ENCODE peak calls at places on chromosomes 2 and 18, in four cellular contexts. S is A549, G is right lobe of liver, R is ovary. M is an unnamed sample.

GRCh38 chr2:150027164-150027563 is 439.6 kb upstream of the MMADHC start:
- DNase-seq in S (no peak), R (no peak), G (no peak), M (no peak)

GRCh38 chr18:24853076-24853475 is 392.6 kb downstream of the HRH4 start:
- DNase-seq in G (no peak), S (no peak), R (no peak), M (no peak)

GRCh38 chr18:22698711-22699110 is 234.4 kb upstream of the RBBP8 start:
- DNase-seq in G (no peak), R (no peak), S (no peak), M (no peak)

GRCh38 chr2:74602553-74603281 is 45.4 kb downstream of the M1AP start:
- DNase-seq in G (no peak), R (no peak), S (no peak), M (no peak)

GRCh38 chr2:160371251-160372009 is 122.2 kb downstream of the RBMS1 start:
- DNase-seq in R (no peak), G (peak), S (no peak), M (no peak)

GRCh38 chr2:88521445-88522070 is 69.1 kb upstream of the FOXI3 start:
- DNase-seq in S (no peak), G (no peak), R (no peak), M (no peak)

GRCh38 chr2:2291500-2292260 is 39.4 kb downstream of the MYT1L start:
- DNase-seq in R (no peak), G (no peak), S (peak), M (peak)

GRCh38 chr2:156589381-156590079 is 153.4 kb downstream of the GPD2 start:
- DNase-seq in G (no peak), R (no peak), S (peak), M (no peak)

GRCh38 chr18:48762836-48763713 is 187.7 kb downstream of the SMAD7 start:
- DNase-seq in G (no peak), S (no peak), R (no peak), M (no peak)

GRCh38 chr2:207143131-207143473 is 22.6 kb downstream of the KLF7 start:
- DNase-seq in R (no peak), G (no peak), S (no peak), M (no peak)

GRCh38 chr2:236535024-236535423 is 34.6 kb upstream of the ACKR3 start:
- DNase-seq in S (no peak), G (no peak), R (no peak), M (no peak)

GRCh38 chr18:59093668-59094067 is 46.0 kb upstream of the SEC11C start:
- DNase-seq in G (no peak), R (no peak), S (no peak), M (no peak)

GRCh38 chr2:199160677-199161465 is 296.9 kb downstream of the SATB2 start:
- DNase-seq in R (no peak), S (no peak), G (no peak), M (no peak)

GRCh38 chr2:5236308-5236707 is 455.9 kb upstream of the SOX11 start:
- DNase-seq in R (no peak), G (no peak), S (no peak), M (no peak)

GRCh38 chr18:11154369-11154982 is 5.1 kb upstream of the PIEZO2 start:
- DNase-seq in G (no peak), R (no peak), S (peak), M (no peak)

GRCh38 chr2:229054311-229054710 is 216.8 kb downstream of the PID1 start:
- DNase-seq in G (no peak), S (no peak), R (no peak), M (no peak)

GRCh38 chr2:99555410-99555809 is 65.6 kb upstream of the REV1 start:
- DNase-seq in G (no peak), S (no peak), R (no peak), M (no peak)

GRCh38 chr2:99552529-99552928 is 62.7 kb upstream of the REV1 start:
- DNase-seq in G (peak), R (no peak), S (no peak), M (no peak)

GRCh38 chr2:99550368-99550767 is 60.6 kb upstream of the REV1 start:
- DNase-seq in S (no peak), G (no peak), R (no peak), M (no peak)

GRCh38 chr2:99559075-99559662 is 69.4 kb upstream of the REV1 start:
- DNase-seq in S (peak), R (peak), G (peak), M (no peak)

GRCh38 chr2:99554238-99554637 is 64.4 kb upstream of the REV1 start:
- DNase-seq in G (no peak), R (no peak), S (no peak), M (no peak)
- TF ChIP-seq CTCF in G (no peak), R (no peak), S (no peak), M (no peak)

GRCh38 chr2:209577376-209578357 is 153.8 kb downstream of the MAP2 start:
- DNase-seq in R (no peak), G (no peak), S (no peak), M (no peak)
- TF ChIP-seq CTCF in R (no peak), G (peak), S (peak), M (peak)

GRCh38 chr2:25566094-25566493 is 107.3 kb downstream of the DTNB start:
- DNase-seq in G (no peak), S (no peak), R (no peak), M (no peak)
- TF ChIP-seq CTCF in G (no peak), S (no peak), R (no peak), M (no peak)

GRCh38 chr2:71611781-71612545 is 158.6 kb downstream of the DYSF start:
- DNase-seq in R (peak), S (no peak), G (no peak), M (peak)

GRCh38 chr2:71614976-71615768 is 161.8 kb downstream of the DYSF start:
- DNase-seq in S (no peak), R (peak), G (peak), M (peak)

GRCh38 chr2:71612581-71613520 is 159.5 kb downstream of the DYSF start:
- DNase-seq in G (no peak), R (peak), S (no peak), M (peak)

GRCh38 chr2:71613953-71614925 is 160.9 kb downstream of the DYSF start:
- DNase-seq in S (no peak), G (no peak), R (peak), M (peak)

GRCh38 chr2:71613566-71613952 is 160.2 kb downstream of the DYSF start:
- DNase-seq in G (no peak), R (peak), S (no peak), M (no peak)
- TF ChIP-seq CTCF in G (no peak), R (no peak), S (no peak), M (no peak)

DNA sequence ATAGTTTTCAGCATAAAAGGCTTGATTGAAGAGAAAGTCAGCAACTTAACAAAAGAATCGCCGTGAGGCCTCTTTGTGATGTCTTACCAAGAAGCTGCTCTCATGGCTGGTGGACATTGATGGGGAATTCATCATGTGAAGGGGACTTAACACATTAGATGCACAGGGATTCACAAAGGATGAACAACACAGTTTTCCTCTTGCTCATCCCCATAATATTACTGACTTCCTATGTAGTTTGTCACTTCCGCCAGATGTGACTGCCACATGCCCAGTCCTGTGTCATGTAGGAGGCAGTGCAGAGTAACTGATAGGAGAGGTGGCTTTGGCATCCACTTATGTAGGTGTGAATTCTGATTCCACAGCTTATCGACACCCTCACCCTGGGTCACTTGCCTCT is 232.6 kb upstream of the LYPD1 start:
- DNase-seq in R (no peak), S (no peak), G (no peak), M (no peak)
- TF ChIP-seq CTCF in R (no peak), S (no peak), G (no peak), M (no peak)

DNA sequence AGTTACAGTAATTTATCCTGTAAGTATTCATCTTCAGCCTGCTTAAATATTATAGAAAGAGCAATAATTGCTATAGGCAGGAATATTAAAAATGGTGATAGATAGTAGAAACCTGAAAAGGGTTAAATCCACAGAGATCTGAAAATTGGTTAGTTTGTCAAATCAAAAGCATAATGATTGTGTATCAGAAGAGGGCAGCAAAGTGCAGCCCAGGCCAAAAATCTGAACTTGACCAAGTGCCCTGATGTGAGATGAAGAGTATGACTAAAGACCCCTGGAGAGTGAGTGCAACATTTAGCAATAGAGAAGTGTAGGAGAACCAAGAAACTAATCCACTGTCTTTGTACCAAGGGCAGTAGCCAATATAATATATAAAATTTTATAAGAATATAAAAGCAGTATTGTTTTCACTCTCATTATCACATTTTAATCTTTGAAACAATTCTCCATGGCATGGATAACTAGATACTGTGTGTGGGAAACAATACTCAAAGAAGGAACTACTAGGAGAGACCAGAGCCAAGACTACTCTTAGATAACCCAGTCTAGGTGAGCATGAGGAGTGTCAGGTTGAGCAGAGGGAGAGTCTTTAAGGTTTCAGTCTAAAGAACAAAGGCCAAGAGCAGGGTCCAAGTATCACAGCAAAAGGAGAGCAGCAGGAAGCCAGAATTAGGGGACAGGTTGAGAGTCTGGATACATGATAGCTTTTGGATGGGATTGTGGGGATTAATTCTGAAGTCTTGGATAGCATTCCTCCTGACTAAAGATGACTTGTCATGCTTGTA is 148.7 kb downstream of the CALCRL start:
- DNase-seq in S (no peak), G (no peak), R (no peak), M (no peak)
- TF ChIP-seq CTCF in S (peak), G (no peak), R (no peak), M (peak)

DNA sequence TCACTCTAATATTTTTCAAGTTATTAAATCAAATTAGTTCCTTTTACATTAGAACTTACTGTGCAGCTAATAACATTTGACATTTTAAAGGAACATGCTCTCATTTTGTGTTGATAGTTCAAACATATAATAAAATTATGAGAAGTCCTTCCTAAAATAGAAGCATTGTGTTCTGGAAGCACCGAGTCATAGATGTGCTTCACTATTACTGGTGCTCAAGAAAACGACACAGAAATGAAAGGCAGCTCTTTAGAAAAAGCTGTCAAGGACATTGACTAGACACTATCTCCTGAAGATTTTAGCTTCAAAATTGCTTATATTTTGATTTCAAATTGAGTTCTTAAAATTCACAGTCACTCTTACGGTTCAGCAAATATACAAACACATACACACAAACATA is 338.3 kb downstream of the NBAS start:
- DNase-seq in G (no peak), S (no peak), R (no peak), M (no peak)
- TF ChIP-seq CTCF in G (no peak), S (no peak), R (no peak), M (no peak)

M was measured in chondrocyte.